ENCODE peak calls at places on chromosomes 2 and 18, in ten cellular contexts. One of them, this sample, is unnamed.

GRCh38 chr2:20092901-20093235 is 41.4 kb upstream of the LAPTM4A start:
- DNase-seq in GM12878: no peak
- DNase-seq in transverse colon: no peak
- DNase-seq in A549: no peak
- DNase-seq in GM12892: no peak
- DNase-seq in ovary: no peak
- DNase-seq in IMR-90: no peak
- DNase-seq in thyroid gland: no peak
- DNase-seq in heart left ventricle: no peak
- DNase-seq in K562: no peak
- DNase-seq in this sample: no peak

GRCh38 chr2:48774251-48774650 is 18.7 kb upstream of the LHCGR start:
- DNase-seq in transverse colon: no peak
- DNase-seq in heart left ventricle: no peak
- DNase-seq in GM12892: no peak
- DNase-seq in K562: no peak
- DNase-seq in IMR-90: no peak
- DNase-seq in ovary: no peak
- DNase-seq in A549: no peak
- DNase-seq in thyroid gland: no peak
- DNase-seq in GM12878: no peak
- DNase-seq in this sample: no peak

GRCh38 chr18:76444436-76445105 is 50.5 kb downstream of the ZNF516 start:
- DNase-seq in K562: no peak
- DNase-seq in GM12892: no peak
- DNase-seq in ovary: no peak
- DNase-seq in GM12878: no peak
- DNase-seq in IMR-90: no peak
- DNase-seq in thyroid gland: no peak
- DNase-seq in A549: no peak
- DNase-seq in transverse colon: no peak
- DNase-seq in heart left ventricle: no peak
- DNase-seq in this sample: no peak

GRCh38 chr2:109231428-109231827 is 102.4 kb downstream of the SH3RF3 start:
- DNase-seq in IMR-90: no peak
- DNase-seq in A549: no peak
- DNase-seq in GM12892: no peak
- DNase-seq in K562: no peak
- DNase-seq in GM12878: no peak
- DNase-seq in thyroid gland: no peak
- DNase-seq in transverse colon: no peak
- DNase-seq in ovary: no peak
- DNase-seq in heart left ventricle: no peak
- DNase-seq in this sample: no peak

GRCh38 chr2:38264649-38265322 is 112.3 kb downstream of the ATL2 start:
- DNase-seq in ovary: no peak
- DNase-seq in GM12878: no peak
- DNase-seq in heart left ventricle: no peak
- DNase-seq in GM12892: no peak
- DNase-seq in transverse colon: no peak
- DNase-seq in A549: no peak
- DNase-seq in K562: no peak
- DNase-seq in thyroid gland: no peak
- DNase-seq in IMR-90: no peak
- DNase-seq in this sample: no peak

GRCh38 chr2:85181093-85181685 is 48.0 kb downstream of the TCF7L1 start:
- DNase-seq in K562: no peak
- DNase-seq in heart left ventricle: no peak
- DNase-seq in GM12892: no peak
- DNase-seq in GM12878: no peak
- DNase-seq in A549: no peak
- DNase-seq in transverse colon: no peak
- DNase-seq in ovary: no peak
- DNase-seq in IMR-90: no peak
- DNase-seq in thyroid gland: no peak
- DNase-seq in this sample: no peak

GRCh38 chr18:13245481-13246000 is 27.0 kb downstream of the LDLRAD4 start:
- DNase-seq in K562: no peak
- DNase-seq in heart left ventricle: no peak
- DNase-seq in GM12892: no peak
- DNase-seq in A549: no peak
- DNase-seq in transverse colon: peak; percentile 25
- DNase-seq in ovary: no peak
- DNase-seq in GM12878: no peak
- DNase-seq in thyroid gland: peak; percentile 59
- DNase-seq in IMR-90: no peak
- DNase-seq in this sample: no peak

GRCh38 chr2:75466708-75467311 is 93.9 kb downstream of the EVA1A start:
- DNase-seq in ovary: no peak
- DNase-seq in K562: peak; percentile 68
- DNase-seq in heart left ventricle: no peak
- DNase-seq in A549: peak; percentile 58
- DNase-seq in GM12892: no peak
- DNase-seq in IMR-90: peak; percentile 15
- DNase-seq in transverse colon: peak; percentile 9
- DNase-seq in GM12878: no peak
- DNase-seq in thyroid gland: peak; percentile 26
- DNase-seq in this sample: peak; percentile 64

GRCh38 chr2:233267516-233268245 is 16.2 kb downstream of the ATG16L1 start:
- DNase-seq in GM12892: no peak
- DNase-seq in thyroid gland: no peak
- DNase-seq in IMR-90: no peak
- DNase-seq in heart left ventricle: no peak
- DNase-seq in K562: no peak
- DNase-seq in ovary: no peak
- DNase-seq in A549: no peak
- DNase-seq in transverse colon: peak; percentile 59
- DNase-seq in GM12878: peak; percentile 58
- DNase-seq in this sample: no peak

GRCh38 chr2:15874854-15875776 is 65.2 kb upstream of the MYCN start:
- DNase-seq in IMR-90: no peak
- DNase-seq in heart left ventricle: no peak
- DNase-seq in A549: no peak
- DNase-seq in K562: no peak
- DNase-seq in ovary: no peak
- DNase-seq in GM12878: no peak
- DNase-seq in transverse colon: no peak
- DNase-seq in GM12892: no peak
- DNase-seq in thyroid gland: peak; percentile 32
- DNase-seq in this sample: no peak

GRCh38 chr2:179822540-179822939 is 38.9 kb downstream of the ZNF385B start:
- DNase-seq in thyroid gland: no peak
- DNase-seq in A549: no peak
- DNase-seq in ovary: no peak
- DNase-seq in GM12878: no peak
- DNase-seq in IMR-90: no peak
- DNase-seq in GM12892: no peak
- DNase-seq in heart left ventricle: no peak
- DNase-seq in transverse colon: no peak
- DNase-seq in K562: no peak
- DNase-seq in this sample: no peak

GRCh38 chr2:62934501-62934900 is 116.1 kb upstream of the OTX1 start:
- DNase-seq in ovary: no peak
- DNase-seq in thyroid gland: no peak
- DNase-seq in GM12878: no peak
- DNase-seq in GM12892: no peak
- DNase-seq in K562: no peak
- DNase-seq in A549: no peak
- DNase-seq in transverse colon: no peak
- DNase-seq in heart left ventricle: no peak
- DNase-seq in IMR-90: no peak
- DNase-seq in this sample: no peak

GRCh38 chr18:63590368-63590767 is 3.2 kb downstream of the SERPINB13 start:
- DNase-seq in thyroid gland: no peak
- DNase-seq in K562: no peak
- DNase-seq in heart left ventricle: no peak
- DNase-seq in A549: no peak
- DNase-seq in transverse colon: no peak
- DNase-seq in IMR-90: no peak
- DNase-seq in GM12878: no peak
- DNase-seq in ovary: no peak
- DNase-seq in GM12892: no peak
- DNase-seq in this sample: no peak

GRCh38 chr2:14634223-14634884 is 1.8 kb downstream of the LRATD1 start:
- DNase-seq in IMR-90: peak; percentile 54
- DNase-seq in transverse colon: peak; percentile 90
- DNase-seq in ovary: peak; percentile 82
- DNase-seq in GM12892: peak; percentile 21
- DNase-seq in thyroid gland: peak; percentile 89
- DNase-seq in A549: peak; percentile 79
- DNase-seq in GM12878: no peak
- DNase-seq in K562: peak; percentile 41
- DNase-seq in heart left ventricle: peak; percentile 79
- DNase-seq in this sample: peak; percentile 38

GRCh38 chr2:119659601-119660342 is 19.2 kb upstream of the TMEM177 start:
- DNase-seq in transverse colon: peak; percentile 42
- DNase-seq in thyroid gland: peak; percentile 47
- DNase-seq in GM12892: no peak
- DNase-seq in K562: peak; percentile 61
- DNase-seq in IMR-90: peak; percentile 32
- DNase-seq in A549: peak; percentile 39
- DNase-seq in heart left ventricle: no peak
- DNase-seq in GM12878: no peak
- DNase-seq in ovary: no peak
- DNase-seq in this sample: peak; percentile 60

GRCh38 chr2:222430071-222430470 is 5.7 kb downstream of the SGPP2 start:
- DNase-seq in heart left ventricle: no peak
- DNase-seq in A549: no peak
- DNase-seq in K562: no peak
- DNase-seq in thyroid gland: no peak
- DNase-seq in transverse colon: no peak
- DNase-seq in ovary: no peak
- DNase-seq in GM12878: no peak
- DNase-seq in IMR-90: no peak
- DNase-seq in GM12892: no peak
- DNase-seq in this sample: no peak

GRCh38 chr2:222424281-222424728 is at the start of gene SGPP2:
- DNase-seq in IMR-90: no peak
- DNase-seq in GM12878: no peak
- DNase-seq in K562: no peak
- DNase-seq in A549: no peak
- DNase-seq in heart left ventricle: no peak
- DNase-seq in GM12892: peak; percentile 41
- DNase-seq in thyroid gland: peak; percentile 69
- DNase-seq in ovary: no peak
- DNase-seq in transverse colon: peak; percentile 75
- DNase-seq in this sample: no peak

GRCh38 chr2:222424729-222425671 is 657 bp downstream of the SGPP2 start:
- DNase-seq in GM12892: peak; percentile 27
- DNase-seq in A549: no peak
- DNase-seq in K562: no peak
- DNase-seq in heart left ventricle: no peak
- DNase-seq in ovary: peak; percentile 27
- DNase-seq in thyroid gland: peak; percentile 44
- DNase-seq in transverse colon: peak; percentile 43
- DNase-seq in GM12878: no peak
- DNase-seq in IMR-90: no peak
- DNase-seq in this sample: no peak

GRCh38 chr2:222426836-222427130 is 2.4 kb downstream of the SGPP2 start:
- DNase-seq in K562: no peak
- DNase-seq in transverse colon: no peak
- DNase-seq in A549: no peak
- DNase-seq in heart left ventricle: no peak
- DNase-seq in ovary: no peak
- DNase-seq in IMR-90: no peak
- DNase-seq in GM12892: no peak
- DNase-seq in thyroid gland: no peak
- DNase-seq in GM12878: no peak
- DNase-seq in this sample: no peak

GRCh38 chr2:222427606-222428320 is 3.4 kb downstream of the SGPP2 start:
- DNase-seq in thyroid gland: peak; percentile 56
- DNase-seq in A549: peak; percentile 21
- DNase-seq in K562: no peak
- DNase-seq in heart left ventricle: no peak
- DNase-seq in transverse colon: peak; percentile 63
- DNase-seq in IMR-90: no peak
- DNase-seq in GM12892: no peak
- DNase-seq in ovary: no peak
- DNase-seq in GM12878: no peak
- DNase-seq in this sample: no peak
- TF ChIP-seq POLR2A in thyroid gland: peak; percentile 43
- TF ChIP-seq POLR2A in A549: no peak
- TF ChIP-seq POLR2A in K562: no peak
- TF ChIP-seq POLR2A in heart left ventricle: no peak
- TF ChIP-seq POLR2A in transverse colon: peak; percentile 44
- TF ChIP-seq POLR2A in IMR-90: no peak
- TF ChIP-seq POLR2A in GM12892: no peak
- TF ChIP-seq POLR2A in ovary: no peak
- TF ChIP-seq POLR2A in GM12878: no peak
- TF ChIP-seq POLR2A in this sample: no peak

DNA sequence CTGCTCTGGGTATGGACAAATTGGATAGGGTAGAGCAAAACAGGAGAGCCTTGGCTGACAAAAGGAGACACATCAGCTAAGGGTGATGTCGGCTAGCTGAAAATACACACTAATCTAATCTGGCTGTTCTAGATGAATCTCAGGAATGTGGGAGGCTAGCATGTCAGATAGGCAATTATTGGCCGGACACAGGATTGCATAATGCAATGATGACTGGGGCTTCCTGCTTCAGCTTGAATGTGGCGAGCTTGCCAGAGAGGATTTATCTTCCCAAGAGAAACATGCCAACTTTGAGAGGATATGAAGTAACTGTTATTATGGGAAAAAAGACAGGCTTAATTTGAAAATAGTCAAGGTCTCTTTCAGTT is 102.3 kb downstream of the TRIB2 start:
- DNase-seq in K562: no peak
- DNase-seq in transverse colon: peak; percentile 50
- DNase-seq in heart left ventricle: peak; percentile 90
- DNase-seq in GM12878: no peak
- DNase-seq in IMR-90: peak; percentile 99
- DNase-seq in thyroid gland: peak; percentile 34
- DNase-seq in GM12892: no peak
- DNase-seq in ovary: peak; percentile 90
- DNase-seq in A549: no peak
- DNase-seq in this sample: no peak
- TF ChIP-seq POLR2A in K562: no peak
- TF ChIP-seq POLR2A in transverse colon: no peak
- TF ChIP-seq POLR2A in heart left ventricle: peak; percentile 45
- TF ChIP-seq POLR2A in GM12878: no peak
- TF ChIP-seq POLR2A in IMR-90: no peak
- TF ChIP-seq POLR2A in thyroid gland: peak; percentile 12
- TF ChIP-seq POLR2A in GM12892: no peak
- TF ChIP-seq POLR2A in ovary: no peak
- TF ChIP-seq POLR2A in A549: no peak
- TF ChIP-seq POLR2A in this sample: no peak

GRCh38 chr2:32627901-32628645 is at the start of gene TTC27:
- DNase-seq in ovary: peak; percentile 93
- DNase-seq in IMR-90: peak; percentile 93
- DNase-seq in heart left ventricle: peak; percentile 97
- DNase-seq in GM12892: peak; percentile 85
- DNase-seq in K562: peak; percentile 96
- DNase-seq in GM12878: peak; percentile 81
- DNase-seq in transverse colon: peak; percentile 96
- DNase-seq in thyroid gland: peak; percentile 95
- DNase-seq in A549: peak; percentile 97
- DNase-seq in this sample: peak; percentile 97
- TF ChIP-seq POLR2A in ovary: no peak
- TF ChIP-seq POLR2A in IMR-90: peak; percentile 71
- TF ChIP-seq POLR2A in heart left ventricle: peak; percentile 39
- TF ChIP-seq POLR2A in GM12892: peak; percentile 80
- TF ChIP-seq POLR2A in K562: peak; percentile 87
- TF ChIP-seq POLR2A in GM12878: peak; percentile 86
- TF ChIP-seq POLR2A in transverse colon: no peak
- TF ChIP-seq POLR2A in thyroid gland: peak; percentile 56
- TF ChIP-seq POLR2A in A549: peak; percentile 78
- TF ChIP-seq POLR2A in this sample: peak; percentile 67

GRCh38 chr2:182426915-182427233 is at the start of gene PDE1A:
- DNase-seq in ovary: no peak
- DNase-seq in transverse colon: peak; percentile 6
- DNase-seq in GM12878: no peak
- DNase-seq in A549: no peak
- DNase-seq in K562: no peak
- DNase-seq in IMR-90: no peak
- DNase-seq in heart left ventricle: no peak
- DNase-seq in GM12892: no peak
- DNase-seq in thyroid gland: peak; percentile 30
- DNase-seq in this sample: no peak
- TF ChIP-seq POLR2A in ovary: no peak
- TF ChIP-seq POLR2A in transverse colon: no peak
- TF ChIP-seq POLR2A in GM12878: no peak
- TF ChIP-seq POLR2A in A549: no peak
- TF ChIP-seq POLR2A in K562: no peak
- TF ChIP-seq POLR2A in IMR-90: no peak
- TF ChIP-seq POLR2A in heart left ventricle: no peak
- TF ChIP-seq POLR2A in GM12892: no peak
- TF ChIP-seq POLR2A in thyroid gland: peak; percentile 76
- TF ChIP-seq POLR2A in this sample: no peak

This sample was measured in erythroblast.